ENCODE peak calls at places on chromosome X, in four cellular contexts. D is dorsolateral prefrontal cortex, L is AG09309, Q is endothelial cell. F is an unnamed sample.
A peak's percentile ranks its signal among the peaks of the same experiment; 100 is the strongest.

GRCh38 chrX:50579955-50580354 is 109.3 kb upstream of the DGKK start:
- DNase-seq in D (no peak), L (peak; percentile 17), Q (peak; percentile 39), F (no peak)

GRCh38 chrX:141176586-141177451 is at the start of gene LDOC1:
- DNase-seq in D (peak; percentile 80), Q (peak; percentile 82), L (peak; percentile 3), F (peak; percentile 88)

GRCh38 chrX:75303795-75304194 is 29.9 kb downstream of the UPRT start:
- DNase-seq in D (no peak), Q (no peak), L (peak; percentile 39), F (no peak)

GRCh38 chrX:34918856-34919255 is 23.7 kb upstream of the FAM47B start:
- DNase-seq in D (no peak), L (peak; percentile 27), Q (peak; percentile 23), F (no peak)

GRCh38 chrX:15524417-15524816 is 23.8 kb downstream of the BMX start:
- DNase-seq in L (peak; percentile 5), Q (no peak), D (no peak), F (no peak)

GRCh38 chrX:22147214-22147613 is 115.1 kb downstream of the PHEX start:
- DNase-seq in D (no peak), Q (no peak), L (no peak), F (no peak)

GRCh38 chrX:139204903-139205667 is 325.5 kb upstream of the F9 start:
- DNase-seq in Q (peak; percentile 64), D (no peak), L (no peak), F (peak; percentile 27)

GRCh38 chrX:70960728-70961127 is 29.8 kb upstream of the SLC7A3 start:
- DNase-seq in Q (no peak), D (no peak), L (no peak), F (no peak)

GRCh38 chrX:23857935-23858334 is 49.8 kb downstream of the APOO start:
- DNase-seq in D (no peak), Q (no peak), L (no peak), F (no peak)

GRCh38 chrX:14920196-14920595 is 47.0 kb downstream of the MOSPD2 start:
- DNase-seq in D (no peak), L (peak; percentile 44), Q (no peak), F (no peak)

GRCh38 chrX:46624090-46624786 is 50.7 kb downstream of the CHST7 start:
- DNase-seq in L (no peak), Q (no peak), D (no peak), F (no peak)

DNA sequence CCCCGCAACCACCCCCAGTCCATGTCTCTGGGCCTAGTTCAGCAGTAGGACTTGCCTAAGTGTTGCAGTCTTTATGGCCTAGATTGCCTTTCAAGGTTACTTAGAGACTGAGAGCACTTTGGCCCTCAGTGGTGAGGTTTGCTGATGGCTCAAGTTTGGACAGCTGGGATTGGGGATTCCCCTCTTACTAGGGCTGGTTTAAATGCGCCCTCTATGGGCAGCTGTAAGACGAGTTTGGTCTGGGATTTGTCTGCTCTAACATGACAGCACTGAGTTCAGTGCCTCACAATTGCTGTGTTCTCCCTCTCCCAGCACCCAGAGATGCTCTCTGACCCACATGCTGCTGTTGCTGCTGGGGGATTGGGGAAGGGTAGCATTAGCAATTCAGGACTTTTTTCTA is 23.1 kb downstream of the DACH2 start:
- DNase-seq in L (peak; percentile 5), Q (peak; percentile 23), D (no peak), F (no peak)
- TF ChIP-seq CTCF in L (peak; percentile 42), Q (peak; percentile 13), D (peak; percentile 11), F (no peak)

GRCh38 chrX:17359500-17359899 is 15.5 kb upstream of the NHS start:
- DNase-seq in Q (no peak), L (no peak), D (no peak), F (no peak)

GRCh38 chrX:17355976-17356375 is 19.0 kb upstream of the NHS start:
- DNase-seq in D (no peak), Q (no peak), L (no peak), F (no peak)

GRCh38 chrX:17361620-17362019 is 13.4 kb upstream of the NHS start:
- DNase-seq in L (no peak), Q (peak; percentile 20), D (no peak), F (no peak)
- TF ChIP-seq CTCF in L (no peak), Q (peak; percentile 55), D (no peak), F (no peak)

GRCh38 chrX:133335027-133335426 is 80.3 kb downstream of the GPC4 start:
- DNase-seq in D (no peak), L (peak; percentile 8), Q (peak; percentile 15), F (no peak)
- TF ChIP-seq CTCF in D (peak; percentile 65), L (peak; percentile 57), Q (peak; percentile 56), F (peak; percentile 21)

GRCh38 chrX:66022742-66023725 is 16.8 kb downstream of the VSIG4 start:
- DNase-seq in Q (peak; percentile 3), D (no peak), L (no peak), F (no peak)
- TF ChIP-seq CTCF in Q (no peak), D (no peak), L (peak; percentile 26), F (no peak)

GRCh38 chrX:132610536-132610935 is 121.7 kb upstream of the MBNL3 start:
- DNase-seq in D (no peak), Q (no peak), L (no peak), F (no peak)
- TF ChIP-seq CTCF in D (no peak), Q (no peak), L (no peak), F (no peak)

DNA sequence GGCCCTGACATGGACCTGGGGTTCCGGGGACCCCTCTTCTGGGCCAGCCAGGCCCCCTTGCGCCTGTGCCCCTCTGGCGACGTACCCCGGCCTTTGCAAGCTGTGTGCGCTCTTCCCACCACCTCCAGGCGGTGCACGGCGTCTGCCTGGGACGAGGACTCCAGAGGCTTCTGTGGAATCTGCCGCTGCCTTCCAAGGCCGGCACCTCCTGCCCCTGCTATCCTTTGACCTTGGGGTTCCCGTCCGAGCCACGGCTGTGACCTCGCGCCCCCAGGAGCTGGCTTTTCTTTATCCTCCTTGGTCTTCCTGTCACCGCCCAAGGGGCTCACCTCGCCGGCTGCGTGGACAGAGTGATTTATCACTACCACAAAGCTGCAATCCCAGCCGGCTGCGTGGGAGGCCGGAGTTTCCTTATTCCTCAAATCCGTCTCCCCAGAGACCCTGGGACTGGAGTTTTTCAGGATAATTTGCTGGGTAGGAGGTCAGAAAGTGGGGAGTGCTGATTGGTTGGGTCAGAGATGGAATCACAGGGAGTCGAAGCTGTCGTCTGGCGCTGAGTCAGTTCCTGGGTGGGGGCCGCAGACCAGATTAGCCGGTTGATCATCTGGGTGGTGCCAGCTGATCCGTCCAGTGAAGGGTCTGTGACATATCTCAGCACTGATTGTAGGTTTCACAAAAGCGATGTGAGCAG is 19.9 kb upstream of the PLCXD1 start:
- DNase-seq in L (no peak), D (peak; percentile 23), Q (no peak), F (no peak)
- TF ChIP-seq CTCF in L (no peak), D (no peak), Q (no peak), F (no peak)

DNA sequence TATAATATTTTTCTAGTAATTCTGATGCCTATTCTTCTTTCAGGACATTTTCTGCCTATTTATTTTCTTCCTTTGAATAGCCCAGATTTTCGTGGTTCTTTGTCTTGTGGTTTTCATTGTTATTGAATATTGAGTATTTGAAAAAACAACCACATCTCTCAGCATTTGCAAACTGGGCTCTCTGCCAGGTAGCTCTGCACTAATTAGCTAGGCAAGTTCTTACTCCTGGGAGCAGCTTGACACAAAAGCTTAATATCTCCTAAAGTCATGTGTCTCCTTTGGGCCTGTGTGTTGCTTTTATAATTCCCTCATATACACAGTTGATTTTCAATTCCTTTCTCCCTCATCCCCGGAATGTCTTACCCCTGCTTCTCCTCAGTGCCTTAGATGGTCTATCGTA is 413.5 kb upstream of the GRIA3 start:
- DNase-seq in Q (no peak), L (no peak), D (no peak), F (no peak)
- TF ChIP-seq CTCF in Q (no peak), L (no peak), D (no peak), F (no peak)

GRCh38 chrX:37956223-37956622 is 50.1 kb upstream of the SYTL5 start:
- DNase-seq in L (no peak), D (no peak), Q (no peak), F (no peak)
- TF ChIP-seq CTCF in L (no peak), D (no peak), Q (no peak), F (no peak)